ENCODE peak calls at places on chromosomes 6 and 20, in seven cellular contexts. S is T47D, A is HCT116, Q is HepG2, O is GM12878, U is K562, H is SK-N-SH. C is an unnamed sample.
A peak's percentile ranks its signal among the peaks of the same experiment; 100 is the strongest.

GRCh38 chr6:45965787-45966186 is 49.9 kb downstream of the CLIC5 start:
- DNase-seq in U (no peak), A (no peak), H (no peak), O (no peak), Q (no peak), S (peak; percentile 6), C (no peak)

GRCh38 chr6:117674503-117674902 is 766 bp upstream of the NUS1 start:
- DNase-seq in Q (no peak), O (no peak), S (no peak), H (no peak), A (no peak), U (no peak), C (no peak)

GRCh38 chr6:21390537-21391213 is 202.9 kb upstream of the SOX4 start:
- DNase-seq in S (no peak), H (no peak), U (no peak), Q (no peak), O (no peak), A (no peak), C (no peak)

GRCh38 chr20:47102629-47103028 is 208.0 kb downstream of the EYA2 start:
- DNase-seq in H (no peak), Q (no peak), A (no peak), U (no peak), O (no peak), S (no peak), C (no peak)

GRCh38 chr6:44980841-44981240 is 347.3 kb upstream of the RUNX2 start:
- DNase-seq in O (no peak), U (no peak), Q (no peak), H (no peak), S (no peak), A (no peak), C (no peak)

GRCh38 chr20:37727247-37727956 is 33.6 kb downstream of the CTNNBL1 start:
- DNase-seq in S (no peak), H (no peak), A (no peak), U (no peak), Q (peak; percentile 74), O (no peak), C (no peak)

GRCh38 chr20:37042986-37043972 is 52.5 kb downstream of the RBL1 start:
- DNase-seq in O (peak; percentile 70), U (no peak), H (no peak), A (no peak), Q (no peak), S (no peak), C (no peak)

GRCh38 chr6:21732731-21733130 is 139.2 kb downstream of the SOX4 start:
- DNase-seq in S (no peak), A (no peak), Q (no peak), U (no peak), O (no peak), H (no peak), C (no peak)

GRCh38 chr20:63572788-63573738 is 976 bp downstream of the HELZ2 start:
- DNase-seq in U (peak; percentile 49), Q (peak; percentile 65), S (no peak), H (peak; percentile 67), O (no peak), A (no peak), C (no peak)

GRCh38 chr20:53104889-53105288 is 132.7 kb downstream of the TSHZ2 start:
- DNase-seq in U (no peak), H (no peak), S (no peak), O (no peak), A (no peak), Q (no peak), C (no peak)

GRCh38 chr6:125533710-125534397 is 215.6 kb upstream of the HEY2 start:
- DNase-seq in S (no peak), A (no peak), Q (peak; percentile 24), U (no peak), H (no peak), O (no peak), C (peak; percentile 57)

GRCh38 chr6:63245908-63246307 is 34.6 kb downstream of the FKBP1C start:
- DNase-seq in U (no peak), H (no peak), A (peak; percentile 3), O (no peak), Q (peak; percentile 40), S (no peak), C (no peak)

GRCh38 chr6:157808405-157808950 is 14.6 kb upstream of the SNX9 start:
- DNase-seq in S (no peak), U (no peak), Q (no peak), A (no peak), H (no peak), O (no peak), C (no peak)

GRCh38 chr6:144582939-144583613 is 297.9 kb downstream of the UTRN start:
- DNase-seq in A (no peak), H (peak; percentile 32), O (peak; percentile 83), U (no peak), Q (no peak), S (no peak), C (no peak)

GRCh38 chr20:59785118-59785959 is 148.1 kb downstream of the SYCP2 start:
- DNase-seq in Q (no peak), U (no peak), A (no peak), H (no peak), S (no peak), O (no peak), C (no peak)

GRCh38 chr6:11824986-11825385 is 46.4 kb upstream of the ADTRP start:
- DNase-seq in Q (no peak), S (no peak), U (no peak), H (no peak), A (no peak), O (peak; percentile 91), C (no peak)

GRCh38 chr20:57763235-57763595 is 53.4 kb upstream of the PMEPA1 start:
- DNase-seq in Q (no peak), O (no peak), S (no peak), U (no peak), H (no peak), A (no peak), C (no peak)

GRCh38 chr20:32327087-32327681 is 30.9 kb upstream of the ASXL1 start:
- DNase-seq in H (no peak), O (no peak), A (no peak), S (no peak), U (peak; percentile 27), Q (peak; percentile 51), C (no peak)

GRCh38 chr6:30885481-30885998 is 1.2 kb downstream of the DDR1 start:
- DNase-seq in S (peak; percentile 63), O (no peak), A (no peak), U (peak; percentile 11), Q (peak; percentile 70), H (peak; percentile 12), C (no peak)
- TF ChIP-seq JUND in S (no peak), O (no peak), A (no peak), U (no peak), Q (no peak), H (no peak), C (no peak)

GRCh38 chr20:25251019-25251418 is 3.1 kb downstream of the PYGB start:
- DNase-seq in S (no peak), H (no peak), O (no peak), Q (no peak), U (no peak), A (no peak), C (no peak)

GRCh38 chr20:25252226-25252625 is 4.3 kb downstream of the PYGB start:
- DNase-seq in H (no peak), A (no peak), U (no peak), S (no peak), O (no peak), Q (no peak), C (no peak)

GRCh38 chr20:25251558-25251957 is 3.7 kb downstream of the PYGB start:
- DNase-seq in O (no peak), U (no peak), S (no peak), H (peak; percentile 1), A (no peak), Q (no peak), C (peak; percentile 23)

GRCh38 chr20:25249198-25249931 is 1.5 kb downstream of the PYGB start:
- DNase-seq in Q (no peak), U (no peak), A (no peak), S (no peak), O (no peak), H (peak; percentile 28), C (no peak)

GRCh38 chr20:25250508-25250907 is 2.6 kb downstream of the PYGB start:
- DNase-seq in A (no peak), U (no peak), S (no peak), O (no peak), Q (no peak), H (no peak), C (no peak)
- TF ChIP-seq JUND in A (no peak), U (no peak), S (no peak), O (no peak), Q (no peak), H (no peak), C (no peak)

GRCh38 chr6:88922775-88923548 is 40.5 kb downstream of the RNGTT start:
- DNase-seq in A (no peak), U (no peak), Q (no peak), O (no peak), H (no peak), S (no peak), C (no peak)
- TF ChIP-seq JUND in A (no peak), U (no peak), Q (no peak), O (no peak), H (no peak), S (no peak), C (no peak)

GRCh38 chr20:44464514-44464913 is 11.2 kb upstream of the TTPAL start:
- DNase-seq in U (no peak), O (no peak), H (no peak), S (no peak), Q (peak; percentile 49), A (no peak), C (no peak)

GRCh38 chr20:44467289-44467883 is 8.3 kb upstream of the TTPAL start:
- DNase-seq in Q (peak; percentile 48), O (no peak), A (no peak), H (peak; percentile 19), S (no peak), U (no peak), C (no peak)

GRCh38 chr20:44468044-44468782 is 7.5 kb upstream of the TTPAL start:
- DNase-seq in Q (no peak), A (no peak), U (no peak), H (no peak), O (no peak), S (no peak), C (no peak)

GRCh38 chr20:44463466-44463865 is 12.2 kb upstream of the TTPAL start:
- DNase-seq in A (no peak), Q (no peak), H (no peak), U (no peak), O (no peak), S (no peak), C (no peak)

DNA sequence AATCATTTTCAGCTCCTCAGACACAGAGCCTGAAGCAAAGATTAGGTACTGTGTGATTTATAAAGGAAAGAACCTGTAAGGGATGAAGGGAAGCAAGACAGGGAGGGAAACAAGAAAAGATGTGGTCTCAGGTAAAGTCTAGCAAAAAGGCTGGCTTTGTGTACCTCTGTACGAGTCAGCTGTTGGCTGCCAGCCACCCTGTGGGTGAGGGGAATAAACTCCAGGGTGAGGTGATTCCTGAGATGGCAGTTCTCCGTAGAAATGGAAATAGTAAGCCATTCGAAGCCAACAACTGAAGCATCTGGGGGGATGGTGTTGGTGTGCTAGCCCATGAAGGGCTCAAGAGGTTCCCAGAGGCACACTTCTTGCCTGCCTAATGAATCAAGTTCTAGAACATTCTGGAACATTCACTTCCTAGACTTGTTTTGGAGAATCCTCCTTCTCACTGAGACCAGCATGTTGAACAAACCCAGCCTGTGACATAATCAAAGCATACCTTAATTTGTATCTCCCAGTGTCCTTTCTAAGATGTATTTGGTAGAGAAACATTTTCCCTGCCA is 10.6 kb upstream of the TTPAL start:
- DNase-seq in Q (no peak), A (no peak), U (no peak), O (no peak), S (no peak), H (no peak), C (no peak)
- TF ChIP-seq JUND in Q (no peak), A (no peak), U (no peak), O (no peak), S (no peak), H (no peak), C (no peak)

C was measured in H1.